ENCODE peak calls at places on chromosomes 6 and 20, in ten cellular contexts. A is activated T-cell treated with anti-CD3 and anti-CD28 coated beads, Interleukin-2, amount 50 U/mL, for 72 hours; S is HFFc6; H is GM04504; Y is amniotic stem cell; N is activated B cell treated with CpG ODN at 0.5 μM for 24 hours; G is NCI-H774; R is colonic mucosa; Q is fibroblast of lung; K is HEK293T. D is an unnamed sample.

GRCh38 chr20:48684501-48685041 is 143.2 kb downstream of the PREX1 start:
- DNase-seq in G (no peak), N (no peak), Y (no peak), S (no peak), R (peak), Q (no peak), H (no peak), K (no peak), A (no peak), D (no peak)

GRCh38 chr6:101722991-101723579 is 329.6 kb downstream of the GRIK2 start:
- DNase-seq in S (peak), N (no peak), A (no peak), G (no peak), Q (peak), H (peak), Y (peak), R (no peak), K (no peak), D (peak)

GRCh38 chr20:61736751-61737310 is 328.9 kb downstream of the TAF4 start:
- DNase-seq in R (no peak), H (no peak), Q (no peak), K (no peak), N (no peak), A (no peak), Y (no peak), G (no peak), S (no peak), D (no peak)

GRCh38 chr6:38239719-38240451 is 399.8 kb downstream of the BTBD9 start:
- DNase-seq in Y (no peak), A (no peak), N (no peak), Q (peak), S (peak), R (no peak), G (no peak), H (peak), K (no peak), D (no peak)

GRCh38 chr20:64203037-64203777 is 39.0 kb downstream of the MYT1 start:
- DNase-seq in A (no peak), R (no peak), K (no peak), Q (no peak), S (no peak), H (no peak), G (no peak), N (no peak), Y (no peak), D (no peak)

GRCh38 chr6:163226181-163226835 is 188.2 kb upstream of the QKI start:
- DNase-seq in Y (no peak), H (no peak), G (no peak), K (no peak), R (no peak), S (no peak), Q (no peak), A (no peak), N (no peak), D (peak)

GRCh38 chr6:26022166-26022510 is 59.5 kb downstream of the TRIM38 start:
- DNase-seq in A (peak), H (peak), G (peak), N (no peak), S (peak), Q (peak), K (peak), Y (peak), R (peak), D (peak)

GRCh38 chr6:32153252-32153834 is 598 bp upstream of the PPT2 start:
- DNase-seq in Y (peak), N (no peak), Q (peak), G (no peak), K (peak), A (peak), R (peak), H (no peak), S (no peak), D (peak)

GRCh38 chr6:31738048-31738979 is 1.5 kb upstream of the MSH5 start:
- DNase-seq in Q (peak), G (peak), N (no peak), Y (peak), A (peak), S (peak), R (peak), K (no peak), H (peak), D (peak)

GRCh38 chr6:159045826-159046225 is 1.0 kb upstream of the TAGAP start:
- DNase-seq in Q (no peak), R (no peak), H (no peak), Y (no peak), S (no peak), N (no peak), A (no peak), G (no peak), K (no peak), D (no peak)

GRCh38 chr20:18077157-18077556 is 19.4 kb upstream of the OVOL2 start:
- DNase-seq in Q (no peak), G (no peak), Y (no peak), R (peak), S (no peak), H (no peak), A (no peak), N (no peak), K (no peak), D (no peak)

GRCh38 chr20:44092551-44093248 is 94.3 kb downstream of the JPH2 start:
- DNase-seq in G (no peak), Y (peak), N (no peak), Q (peak), R (peak), A (peak), S (peak), K (no peak), H (no peak), D (peak)

GRCh38 chr6:136967874-136968752 is 46.0 kb downstream of the SLC35D3 start:
- DNase-seq in Y (peak), R (peak), H (peak), S (peak), N (peak), G (peak), Q (peak), A (peak), K (peak), D (peak)

GRCh38 chr20:2042400-2042799 is 48.5 kb upstream of the PDYN start:
- DNase-seq in N (no peak), R (no peak), G (no peak), Y (no peak), K (no peak), A (no peak), S (peak), H (peak), Q (peak), D (peak)

GRCh38 chr6:35140991-35141720 is at the start of gene TCP11:
- DNase-seq in Y (no peak), R (peak), S (no peak), A (peak), G (no peak), N (peak), H (no peak), K (no peak), Q (no peak), D (no peak)

GRCh38 chr6:15823838-15824414 is 161.1 kb upstream of the DTNBP1 start:
- DNase-seq in G (no peak), Y (no peak), H (no peak), K (no peak), R (no peak), N (no peak), A (no peak), S (no peak), Q (no peak), D (no peak)

GRCh38 chr6:7900621-7901020 is 10.0 kb downstream of the TXNDC5 start:
- DNase-seq in K (no peak), Q (no peak), H (no peak), S (no peak), A (no peak), R (no peak), Y (no peak), G (no peak), N (no peak), D (no peak)

GRCh38 chr20:25239387-25240370 is 8.2 kb upstream of the PYGB start:
- DNase-seq in N (no peak), A (no peak), R (no peak), K (no peak), G (no peak), S (no peak), H (no peak), Q (no peak), Y (no peak), D (no peak)

GRCh38 chr20:17059465-17059864 is 167.4 kb upstream of the PCSK2 start:
- DNase-seq in N (no peak), A (no peak), G (no peak), K (no peak), H (no peak), Q (no peak), R (no peak), S (no peak), Y (no peak), D (peak)

GRCh38 chr20:59300341-59301081 is at the start of gene EDN3:
- DNase-seq in A (no peak), R (peak), K (no peak), Y (no peak), H (no peak), N (no peak), G (no peak), Q (no peak), S (no peak), D (no peak)

GRCh38 chr20:22862645-22863230 is 172.4 kb upstream of the SSTR4 start:
- DNase-seq in N (no peak), Q (no peak), K (no peak), R (no peak), H (no peak), S (no peak), A (no peak), G (peak), Y (no peak), D (no peak)

GRCh38 chr20:35762461-35762860 is 9.4 kb upstream of the PHF20 start:
- DNase-seq in Q (no peak), R (no peak), S (no peak), K (no peak), Y (no peak), N (no peak), A (no peak), G (no peak), H (no peak), D (no peak)

GRCh38 chr6:324116-324728 is 31.9 kb downstream of the DUSP22 start:
- DNase-seq in Y (no peak), Q (no peak), R (no peak), H (no peak), S (no peak), G (no peak), A (no peak), N (peak), K (no peak), D (no peak)

GRCh38 chr20:62201173-62202082 is 18.6 kb downstream of the MTG2 start:
- DNase-seq in A (no peak), N (no peak), Q (no peak), Y (no peak), H (no peak), R (no peak), G (no peak), S (no peak), K (no peak), D (no peak)

GRCh38 chr6:112216699-112217551 is 37.4 kb downstream of the LAMA4 start:
- DNase-seq in Q (peak), K (no peak), A (no peak), R (no peak), H (no peak), S (peak), N (no peak), Y (no peak), G (no peak), D (peak)

GRCh38 chr6:127118505-127119360 is at the start of gene RSPO3:
- DNase-seq in H (no peak), Q (peak), G (peak), N (no peak), R (peak), K (peak), Y (no peak), A (peak), S (no peak), D (peak)

GRCh38 chr6:113461153-113461897 is 395.8 kb upstream of the MARCKS start:
- DNase-seq in Y (no peak), G (no peak), R (no peak), Q (no peak), A (no peak), K (no peak), N (no peak), S (no peak), H (no peak), D (peak)

GRCh38 chr20:20737158-20737557 is 24.7 kb upstream of the RALGAPA2 start:
- DNase-seq in A (no peak), Q (no peak), H (no peak), K (no peak), G (no peak), N (no peak), S (no peak), Y (no peak), R (no peak), D (no peak)

D was measured in brain microvascular endothelial cell.